ENCODE peak calls at places on chromosomes 6 and 20, in six cellular contexts. Y is body of pancreas, X is neuronal stem cell, C is ascending aorta, K is pancreas, R is H9. N is an unnamed sample.
A peak's percentile ranks its signal among the peaks of the same experiment; 100 is the strongest.

GRCh38 chr20:42155586-42155985 is 537.4 kb upstream of the CHD6 start:
- DNase-seq in Y (no peak), X (no peak), C (no peak), K (no peak), R (no peak), N (no peak)

GRCh38 chr6:52990342-52990741 is 4.7 kb downstream of the GSTA4 start:
- DNase-seq in Y (no peak), X (no peak), C (no peak), K (no peak), R (no peak), N (no peak)

GRCh38 chr6:84428300-84428907 is 201.0 kb upstream of the CEP162 start:
- DNase-seq in Y (peak; percentile 18), X (peak; percentile 35), C (peak; percentile 10), K (no peak), R (peak; percentile 45), N (no peak)

GRCh38 chr6:163469459-163469858 is 54.9 kb downstream of the QKI start:
- DNase-seq in Y (no peak), X (no peak), C (no peak), K (no peak), R (no peak), N (no peak)

GRCh38 chr20:13644010-13644409 is 5.3 kb upstream of the TASP1 start:
- DNase-seq in Y (no peak), X (no peak), C (no peak), K (no peak), R (no peak), N (no peak)

GRCh38 chr20:50251992-50252491 is 61.4 kb downstream of the CEBPB start:
- DNase-seq in Y (no peak), X (no peak), C (no peak), K (no peak), R (no peak), N (no peak)

GRCh38 chr20:45539382-45539781 is at the start of gene WFDC6:
- DNase-seq in Y (no peak), X (no peak), C (no peak), K (no peak), R (no peak), N (no peak)

GRCh38 chr6:72290620-72291019 is 331.2 kb upstream of the KCNQ5 start:
- DNase-seq in Y (no peak), X (no peak), C (no peak), K (no peak), R (no peak), N (no peak)

GRCh38 chr6:49332781-49333180 is 130.3 kb downstream of the MMUT start:
- DNase-seq in Y (no peak), X (no peak), C (no peak), K (no peak), R (no peak), N (no peak)

GRCh38 chr6:137043710-137044365 is 927 bp downstream of the IL20RA start:
- DNase-seq in Y (peak; percentile 27), X (peak; percentile 14), C (no peak), K (no peak), R (peak; percentile 43), N (no peak)

GRCh38 chr6:113120577-113121285 is 736.4 kb upstream of the MARCKS start:
- DNase-seq in Y (peak; percentile 19), X (no peak), C (no peak), K (peak; percentile 15), R (no peak), N (no peak)

GRCh38 chr20:36974660-36975059 is 23.2 kb upstream of the SAMHD1 start:
- DNase-seq in Y (no peak), X (no peak), C (no peak), K (no peak), R (no peak), N (no peak)
- H3K27ac ChIP-seq in Y (no peak overlapping the region), X (no peak overlapping the region), C (no peak overlapping the region), K (no peak overlapping the region), R (no peak overlapping the region), N (no peak overlapping the region)

DNA sequence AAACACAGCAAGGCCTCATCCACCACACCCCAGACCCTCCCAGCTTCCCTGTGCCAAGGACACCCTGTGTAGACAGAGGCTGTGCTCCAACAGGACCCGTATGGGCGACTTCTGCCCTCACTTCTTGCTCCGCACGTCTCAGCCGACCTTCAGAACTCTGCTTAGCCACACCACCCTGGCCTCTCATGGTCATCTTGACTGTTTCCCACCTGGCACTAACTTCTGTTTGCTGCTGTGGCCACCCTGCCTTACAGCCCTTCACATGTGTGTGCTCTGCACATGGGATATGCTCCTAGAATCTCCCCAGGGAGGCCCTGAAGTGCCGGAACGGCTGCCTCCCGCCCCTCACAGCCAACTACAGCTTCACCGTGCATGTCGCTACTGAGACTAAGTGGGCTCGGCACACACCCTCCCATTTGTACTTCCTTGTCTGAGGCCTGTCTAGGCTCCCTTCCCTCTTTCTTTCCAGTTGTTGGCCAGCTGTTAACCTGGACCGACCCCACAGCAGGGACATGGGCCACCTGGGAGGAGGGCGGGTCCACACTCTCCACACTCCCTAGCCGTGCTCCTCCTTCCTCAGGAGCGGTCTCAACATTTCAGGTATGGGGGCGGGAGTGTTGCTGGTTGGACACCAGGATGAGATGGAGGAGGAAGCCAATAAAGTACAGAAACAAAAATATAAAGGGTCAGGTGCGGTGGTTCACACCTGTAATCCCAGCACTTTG is 69.6 kb downstream of the PYGB start:
- DNase-seq in Y (no peak), X (no peak), C (no peak), K (peak; percentile 14), R (no peak), N (no peak)
- H3K27ac ChIP-seq in Y (peak overlapping the region; percentile 46), X (no peak overlapping the region), C (no peak overlapping the region), K (no peak overlapping the region), R (no peak overlapping the region), N (peak overlapping the region; percentile 6)

GRCh38 chr6:33455051-33455450 is 675 bp downstream of the ZBTB9 start:
- DNase-seq in Y (no peak), X (no peak), C (no peak), K (no peak), R (no peak), N (no peak)
- H3K27ac ChIP-seq in Y (no peak overlapping the region), X (no peak overlapping the region), C (no peak overlapping the region), K (no peak overlapping the region), R (no peak overlapping the region), N (peak overlapping the region; percentile 69)

DNA sequence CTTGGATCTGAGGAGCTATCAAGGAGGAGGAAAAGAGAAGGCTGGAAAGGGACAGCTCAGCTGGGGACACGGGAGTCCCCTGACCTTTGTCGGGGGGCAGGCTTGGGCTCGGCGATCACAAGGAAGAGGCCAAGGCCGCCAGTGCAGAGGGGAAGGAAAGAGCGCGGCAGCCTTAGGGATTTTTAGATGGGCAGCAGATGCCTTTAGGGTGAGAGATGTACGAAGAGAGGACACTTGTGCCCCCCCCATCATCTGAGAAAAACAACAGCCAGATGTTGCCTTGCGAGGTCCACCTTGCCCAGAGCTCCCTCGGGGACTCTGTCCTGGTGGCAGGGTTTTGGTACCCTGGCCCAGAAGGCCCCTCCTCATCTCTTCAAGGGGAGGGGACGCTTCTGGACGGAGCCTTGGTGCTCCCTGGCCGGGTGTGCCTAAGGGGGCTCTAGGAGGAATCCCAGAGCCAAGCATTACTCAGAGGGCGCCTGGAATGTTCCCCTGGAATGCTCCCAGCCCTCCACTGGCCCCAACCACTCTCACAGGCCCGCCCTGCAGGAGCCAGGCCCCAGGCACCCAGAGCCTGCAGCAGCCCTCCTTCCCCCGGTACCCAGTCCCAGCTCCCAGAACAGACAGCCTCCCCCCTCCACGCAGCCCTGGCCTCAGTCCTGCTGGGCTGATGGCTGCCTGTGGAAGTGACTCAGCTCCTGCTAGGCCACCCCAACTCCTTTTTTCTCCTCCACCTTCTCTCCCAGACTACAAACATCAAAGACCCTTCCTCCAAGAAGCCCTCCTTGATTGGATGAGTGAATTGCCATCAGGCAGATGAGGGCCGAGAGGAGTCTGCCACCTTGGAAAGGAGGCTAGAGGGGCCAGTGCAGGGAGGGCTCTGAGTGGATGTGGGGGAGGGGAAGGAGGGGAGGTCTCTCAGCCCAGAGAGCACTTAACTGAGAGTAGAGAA is 1.8 kb downstream of the ADAM33 start:
- DNase-seq in Y (no peak), X (no peak), C (peak; percentile 46), K (no peak), R (no peak), N (no peak)
- H3K27ac ChIP-seq in Y (no peak overlapping the region), X (no peak overlapping the region), C (peak overlapping the region; percentile 90), K (no peak overlapping the region), R (no peak overlapping the region), N (no peak overlapping the region)

GRCh38 chr6:126040394-126040793 is 54.1 kb downstream of the TRMT11 start:
- DNase-seq in Y (no peak), X (no peak), C (no peak), K (no peak), R (no peak), N (no peak)
- H3K27ac ChIP-seq in Y (peak overlapping the region; percentile 83), X (no peak overlapping the region), C (peak overlapping the region; percentile 71), K (peak overlapping the region; percentile 9), R (no peak overlapping the region), N (no peak overlapping the region)

GRCh38 chr6:36442671-36443497 is at the start of the genes KCTD20 and PXT1:
- DNase-seq in Y (peak; percentile 90), X (peak; percentile 78), C (peak; percentile 67), K (peak; percentile 88), R (peak; percentile 78), N (peak; percentile 80)

GRCh38 chr6:36443498-36443844 is 671 bp downstream of the KCTD20 start:
- DNase-seq in Y (no peak), X (no peak), C (no peak), K (no peak), R (no peak), N (no peak)

GRCh38 chr6:36443951-36444428 is 1.2 kb downstream of the KCTD20 start:
- DNase-seq in Y (no peak), X (no peak), C (no peak), K (no peak), R (peak; percentile 49), N (no peak)

GRCh38 chr6:36444470-36444869 is 1.7 kb downstream of the KCTD20 start:
- DNase-seq in Y (no peak), X (no peak), C (no peak), K (no peak), R (no peak), N (no peak)

DNA sequence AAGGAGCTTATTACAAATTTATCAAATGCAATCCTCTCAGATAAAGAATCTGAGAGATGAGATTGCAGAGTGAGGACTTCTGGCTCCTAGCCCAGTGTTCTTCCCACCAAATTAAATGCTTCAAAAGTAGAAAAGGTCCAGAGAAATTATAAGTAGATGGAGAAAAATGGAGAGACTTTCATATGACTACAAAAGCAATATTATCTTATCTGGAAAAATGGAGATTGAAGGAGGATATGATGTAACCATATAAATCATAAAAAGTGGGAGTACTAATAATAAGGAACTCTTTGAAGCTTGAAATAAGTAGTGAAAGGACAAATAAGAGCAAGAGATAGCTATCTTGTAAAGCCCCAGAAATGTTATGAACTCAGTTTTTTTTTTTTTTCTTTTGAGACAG is 2.9 kb downstream of the KCTD20 start:
- DNase-seq in Y (no peak), X (no peak), C (no peak), K (no peak), R (no peak), N (no peak)
- H3K27ac ChIP-seq in Y (no peak overlapping the region), X (no peak overlapping the region), C (peak overlapping the region; percentile 97), K (no peak overlapping the region), R (no peak overlapping the region), N (no peak overlapping the region)

DNA sequence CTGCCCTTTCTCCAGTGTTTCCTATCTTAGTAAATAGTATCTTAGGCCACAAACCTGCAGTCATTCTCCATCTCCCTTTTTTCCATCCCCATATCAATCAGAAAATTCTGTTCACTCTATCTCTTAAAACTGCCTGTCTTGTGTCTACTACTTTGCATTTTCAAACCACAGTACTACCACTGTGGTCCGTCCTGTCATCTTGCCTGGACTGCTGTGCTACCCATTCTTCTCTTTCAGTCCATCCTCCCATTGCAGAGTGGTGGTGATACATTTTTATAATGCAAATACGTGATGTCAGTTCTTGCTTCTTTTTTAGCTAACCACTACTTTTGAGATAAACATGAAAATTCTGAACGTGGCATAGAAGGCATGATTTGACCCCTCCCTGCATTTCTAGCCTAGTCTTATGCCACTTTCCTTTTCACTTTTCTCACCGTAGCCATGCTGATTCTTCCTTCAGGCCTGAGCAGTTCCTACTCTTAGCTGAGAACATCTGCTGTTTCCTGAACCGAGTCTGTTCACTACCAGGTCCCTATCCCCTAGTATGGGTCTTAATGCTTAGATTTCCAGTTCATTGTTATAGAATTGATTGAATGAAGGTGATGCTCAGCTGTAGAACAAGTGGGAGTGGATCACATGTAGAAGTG is 13.8 kb downstream of the TBPL1 start:
- DNase-seq in Y (no peak), X (no peak), C (no peak), K (no peak), R (no peak), N (no peak)
- H3K27ac ChIP-seq in Y (no peak overlapping the region), X (no peak overlapping the region), C (no peak overlapping the region), K (no peak overlapping the region), R (no peak overlapping the region), N (no peak overlapping the region)